ENCODE peak calls at places on chromosomes 13 and 19, in five cellular contexts. X, D, M, F and Q are unnamed samples.

GRCh38 chr13:50130686-50131051 is 115.4 kb downstream of the KCNRG start:
- DNase-seq in X (no peak), F (no peak), D (no peak), M (peak; percentile 36), Q (peak; percentile 80)

GRCh38 chr13:109256866-109257760 is 529.3 kb downstream of the IRS2 start:
- DNase-seq in X (peak; percentile 94), F (peak; percentile 39), D (no peak), M (peak; percentile 27), Q (no peak)

GRCh38 chr13:60332682-60333081 is 64.3 kb upstream of the TDRD3 start:
- DNase-seq in M (no peak), X (no peak), F (no peak), D (no peak), Q (no peak)

GRCh38 chr13:111065698-111066097 is 49.4 kb upstream of the ARHGEF7 start:
- DNase-seq in X (no peak), F (no peak), D (no peak), M (no peak), Q (no peak)

GRCh38 chr13:35470671-35471465 is 5.6 kb downstream of the MAB21L1 start:
- DNase-seq in X (no peak), D (no peak), F (no peak), M (peak; percentile 29), Q (peak; percentile 86)

GRCh38 chr13:97194473-97194872 is 27.7 kb upstream of the MBNL2 start:
- DNase-seq in X (peak; percentile 24), M (no peak), F (no peak), D (no peak), Q (no peak)

GRCh38 chr19:37329686-37330085 is 41.2 kb upstream of the ZNF527 start:
- DNase-seq in M (no peak), X (no peak), F (no peak), D (no peak), Q (peak; percentile 76)

GRCh38 chr13:46751811-46752635 is 44.9 kb downstream of the ESD start:
- DNase-seq in D (peak; percentile 9), M (no peak), X (no peak), F (no peak), Q (no peak)

GRCh38 chr19:54114340-54114826 is 1.1 kb downstream of the TFPT start:
- DNase-seq in F (no peak), X (no peak), M (peak; percentile 54), D (peak; percentile 23), Q (peak; percentile 77)

GRCh38 chr13:27481766-27482165 is 31.4 kb upstream of the MTIF3 start:
- DNase-seq in X (no peak), D (no peak), M (no peak), F (no peak), Q (peak; percentile 96)

GRCh38 chr13:106533101-106533939 is 2.1 kb downstream of the EFNB2 start:
- DNase-seq in X (no peak), M (peak; percentile 84), F (peak; percentile 70), D (no peak), Q (peak; percentile 93)

GRCh38 chr19:2084993-2085720 is 11.0 kb downstream of the MOB3A start:
- DNase-seq in F (peak; percentile 64), D (peak; percentile 85), M (peak; percentile 64), X (no peak), Q (no peak)